ENCODE peak calls at places on chromosomes 16 and 17, in five cellular contexts. F, X, P, E and Q are unnamed samples.

GRCh38 chr17:79537686-79538085 is 73.2 kb downstream of the RBFOX3 start:
- DNase-seq in X (no peak), E (no peak), P (no peak), F (no peak), Q (no peak)

GRCh38 chr17:81021531-81022370 is 13.2 kb upstream of the BAIAP2 start:
- DNase-seq in P (no peak), X (peak), E (no peak), F (no peak), Q (no peak)

GRCh38 chr17:72657467-72658317 is 434.8 kb downstream of the SLC39A11 start:
- DNase-seq in P (no peak), F (no peak), E (no peak), X (no peak), Q (no peak)

GRCh38 chr17:18157354-18157985 is 26.2 kb upstream of the ALKBH5 start:
- DNase-seq in E (no peak), X (no peak), P (no peak), F (no peak), Q (peak)

GRCh38 chr17:1423456-1424135 is 23.6 kb upstream of the YWHAE start:
- DNase-seq in X (no peak), F (no peak), E (no peak), P (no peak), Q (no peak)

GRCh38 chr16:89920723-89921122 is 2.1 kb downstream of the MC1R start:
- DNase-seq in P (no peak), X (peak), E (no peak), F (no peak), Q (no peak)

GRCh38 chr17:81999975-82000802 is 22.5 kb downstream of the CENPX start:
- DNase-seq in X (no peak), F (no peak), P (no peak), E (no peak), Q (no peak)

GRCh38 chr16:17083628-17084027 is 387.1 kb downstream of the XYLT1 start:
- DNase-seq in P (no peak), X (no peak), F (no peak), E (no peak), Q (no peak)

GRCh38 chr16:72124761-72125634 is 31.4 kb downstream of the DHX38 start:
- DNase-seq in F (peak), E (peak), P (peak), X (peak), Q (peak)

GRCh38 chr17:740240-741055 is 8.1 kb downstream of the TLCD3A start:
- DNase-seq in P (no peak), F (no peak), X (peak), E (no peak), Q (peak)

GRCh38 chr16:28494141-28494851 is at the start of gene APOBR:
- DNase-seq in X (peak), P (no peak), F (no peak), E (no peak), Q (peak)

GRCh38 chr16:89687092-89687940 is 827 bp downstream of the CDK10 start:
- DNase-seq in X (peak), P (no peak), F (no peak), E (no peak), Q (peak)

GRCh38 chr17:38672788-38673713 is 1.7 kb downstream of the EPOP start:
- DNase-seq in E (no peak), F (no peak), X (no peak), P (no peak), Q (no peak)

GRCh38 chr16:30052671-30053372 is 12.7 kb upstream of the ALDOA start:
- DNase-seq in F (peak), E (peak), X (peak), P (peak), Q (peak)

GRCh38 chr16:66204761-66205160 is 161.7 kb upstream of the CDH5 start:
- DNase-seq in P (no peak), X (no peak), E (no peak), F (no peak), Q (no peak)

GRCh38 chr17:64767269-64767997 is 105.3 kb upstream of the SMURF2 start:
- DNase-seq in P (no peak), X (no peak), F (no peak), E (no peak), Q (no peak)

GRCh38 chr16:19898924-19899604 is 14.4 kb upstream of the GPRC5B start:
- DNase-seq in E (peak), F (peak), P (peak), X (no peak), Q (peak)

GRCh38 chr16:8204769-8205168 is 385.5 kb downstream of the TMEM114 start:
- DNase-seq in E (no peak), P (no peak), F (no peak), X (no peak), Q (no peak)

GRCh38 chr16:610513-611381 is 20.0 kb upstream of the WFIKKN1 start:
- DNase-seq in F (peak), E (peak), X (peak), P (no peak), Q (no peak)

GRCh38 chr17:19502517-19502916 is 31.1 kb upstream of the SLC47A1 start:
- DNase-seq in X (no peak), F (no peak), E (no peak), P (no peak), Q (no peak)

GRCh38 chr16:31530405-31530804 is 2.7 kb downstream of the AHSP start:
- DNase-seq in E (no peak), F (no peak), X (no peak), P (no peak), Q (no peak)

GRCh38 chr16:23508589-23509440 is 1.5 kb downstream of the GGA2 start:
- DNase-seq in P (no peak), F (no peak), X (no peak), E (peak), Q (no peak)

GRCh38 chr17:45112559-45113423 is 19.5 kb downstream of the PLCD3 start:
- DNase-seq in X (no peak), P (no peak), E (no peak), F (no peak), Q (no peak)

GRCh38 chr17:45113424-45113754 is 18.9 kb downstream of the PLCD3 start:
- DNase-seq in X (no peak), E (no peak), F (no peak), P (no peak), Q (no peak)

GRCh38 chr17:45111838-45112237 is 20.5 kb downstream of the PLCD3 start:
- DNase-seq in P (no peak), E (no peak), X (no peak), F (no peak), Q (no peak)

GRCh38 chr17:45108595-45109521 is 23.5 kb downstream of the PLCD3 start:
- DNase-seq in F (no peak), E (no peak), X (no peak), P (no peak), Q (no peak)

GRCh38 chr17:45110676-45111611 is 21.4 kb downstream of the PLCD3 start:
- DNase-seq in F (no peak), P (no peak), E (peak), X (no peak), Q (no peak)
- TF ChIP-seq CTCF in F (no peak), P (no peak), E (no peak), X (no peak), Q (no peak)

DNA sequence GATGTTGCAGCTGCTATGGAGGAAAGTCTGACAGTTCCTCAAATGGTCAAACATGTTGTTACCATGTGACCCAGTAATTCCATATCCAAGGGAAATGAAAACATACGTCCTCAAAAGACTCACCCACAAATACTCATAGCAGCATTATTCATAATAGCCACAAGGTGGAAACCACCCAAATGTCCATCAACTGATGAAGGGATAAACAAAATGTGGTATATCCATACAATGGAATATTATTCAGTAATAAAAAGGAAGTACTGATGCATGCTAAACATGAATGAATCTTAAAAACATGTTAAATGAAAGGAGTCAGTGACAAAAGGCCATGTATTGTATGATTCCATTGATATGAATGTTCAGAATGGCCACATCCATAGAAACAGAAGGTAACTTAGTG is 140.3 kb downstream of the PITPNC1 start:
- DNase-seq in E (no peak), P (no peak), F (no peak), X (no peak), Q (no peak)
- TF ChIP-seq CTCF in E (no peak), P (no peak), F (no peak), X (no peak), Q (no peak)

DNA sequence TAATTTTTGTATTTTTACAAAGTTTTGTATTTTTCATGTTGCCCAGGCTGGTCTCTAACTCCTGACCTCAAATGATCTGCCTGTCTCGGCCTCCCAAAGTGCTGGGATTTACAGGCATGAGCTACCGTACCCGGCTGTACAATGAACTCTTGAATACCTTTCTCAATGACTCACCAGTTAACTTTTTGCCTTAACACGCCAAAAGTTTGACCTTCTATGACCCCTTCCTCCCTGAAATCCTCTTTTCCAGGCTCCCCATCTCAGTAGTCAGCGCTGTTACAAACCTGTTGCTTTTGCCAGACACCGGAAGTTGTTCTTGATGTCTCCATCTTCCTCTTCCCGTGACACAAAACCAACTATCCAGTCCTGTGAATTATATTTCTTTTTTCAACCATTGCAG is 158.1 kb upstream of the ASIC2 start:
- DNase-seq in F (no peak), E (no peak), P (no peak), X (no peak), Q (no peak)
- TF ChIP-seq CTCF in F (no peak), E (no peak), P (no peak), X (no peak), Q (no peak)

DNA sequence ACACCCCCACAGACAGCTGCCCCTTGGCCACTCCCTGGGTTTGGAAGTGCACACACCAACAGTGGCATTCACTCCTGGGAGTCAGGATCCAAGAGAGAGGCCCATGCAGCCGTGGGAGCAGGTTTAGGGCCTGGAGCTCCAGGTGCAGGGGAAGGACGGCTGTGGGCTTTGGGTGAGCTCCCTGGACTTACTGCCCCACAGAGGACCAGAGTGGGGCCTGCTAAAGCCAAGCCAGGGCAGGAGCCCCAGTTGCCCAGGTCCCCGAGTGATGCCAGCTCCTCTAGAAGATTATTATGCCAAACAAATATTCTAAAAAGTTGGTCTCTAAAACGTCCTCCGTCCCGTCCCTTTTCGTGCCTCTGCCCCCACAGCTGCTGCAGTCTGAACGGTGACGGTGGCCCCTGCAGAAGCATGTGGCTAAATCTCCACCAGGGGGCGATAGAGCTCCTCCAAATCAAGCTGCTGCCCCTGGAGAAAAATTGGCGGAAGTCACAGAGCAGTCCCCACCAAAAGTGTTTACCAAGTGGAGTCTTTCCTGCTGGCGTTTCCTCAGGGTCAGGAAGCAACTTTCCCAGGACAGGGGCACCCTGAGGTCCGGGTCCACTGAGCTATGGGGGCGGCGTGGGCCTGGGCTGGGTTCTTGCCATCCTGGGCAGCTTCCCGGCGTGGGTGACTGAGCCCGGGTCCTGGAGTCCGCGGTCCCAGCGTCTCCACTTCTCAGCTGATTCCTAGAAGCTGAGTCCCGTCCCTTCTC is 4.2 kb downstream of the ARMC7 start:
- DNase-seq in X (peak), P (peak), E (peak), F (peak), Q (peak)
- TF ChIP-seq CTCF in X (peak), P (peak), E (peak), F (peak), Q (peak)

GRCh38 chr17:8803531-8804416 is 4.6 kb upstream of the MFSD6L start:
- DNase-seq in F (no peak), P (no peak), E (peak), X (no peak), Q (no peak)
- TF ChIP-seq CTCF in F (no peak), P (no peak), E (no peak), X (no peak), Q (no peak)

GRCh38 chr16:69286941-69287713 is 24.0 kb upstream of the VPS4A start:
- DNase-seq in E (peak), P (peak), F (peak), X (no peak), Q (peak)
- TF ChIP-seq CTCF in E (peak), P (peak), F (peak), X (peak), Q (peak)

GRCh38 chr17:7844292-7845154 is 10.3 kb upstream of the TMEM88 start:
- DNase-seq in X (peak), E (peak), F (peak), P (no peak), Q (peak)
- TF ChIP-seq CTCF in X (no peak), E (no peak), F (no peak), P (no peak), Q (no peak)

DNA sequence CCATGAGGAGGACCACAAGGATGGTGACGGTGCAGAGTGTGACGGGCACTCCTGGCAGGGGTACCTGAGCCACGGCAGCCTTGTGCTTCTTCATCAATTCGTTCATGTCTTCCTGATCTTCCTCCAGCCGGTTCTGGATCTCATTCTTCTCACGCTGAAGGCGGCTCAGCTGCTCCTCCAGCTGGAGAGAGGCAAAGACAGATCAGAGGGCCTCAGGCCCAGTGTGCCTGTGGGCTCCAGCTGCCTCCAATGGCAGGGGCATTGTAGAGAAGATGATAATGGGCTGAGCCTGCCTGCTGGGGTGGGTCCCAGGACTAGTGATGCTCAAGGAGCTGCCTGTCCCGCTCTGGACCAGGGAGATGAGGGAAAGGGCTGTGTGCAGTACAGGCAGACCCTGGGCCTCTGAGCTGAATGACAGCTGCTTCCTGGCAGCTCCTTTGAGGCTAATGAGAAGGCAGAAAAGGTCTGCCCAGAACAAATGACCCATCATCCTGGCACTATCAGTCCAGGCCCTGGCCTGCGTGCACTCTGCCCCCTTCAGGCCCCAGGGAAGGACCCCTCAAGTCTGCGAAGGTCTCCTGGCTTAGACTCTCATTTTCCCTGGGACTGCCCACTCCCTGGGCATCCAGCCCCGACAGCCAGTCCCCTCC is 47.9 kb downstream of the PIPOX start:
- DNase-seq in E (no peak), X (no peak), F (peak), P (no peak), Q (no peak)
- TF ChIP-seq CTCF in E (no peak), X (no peak), F (no peak), P (no peak), Q (no peak)

DNA sequence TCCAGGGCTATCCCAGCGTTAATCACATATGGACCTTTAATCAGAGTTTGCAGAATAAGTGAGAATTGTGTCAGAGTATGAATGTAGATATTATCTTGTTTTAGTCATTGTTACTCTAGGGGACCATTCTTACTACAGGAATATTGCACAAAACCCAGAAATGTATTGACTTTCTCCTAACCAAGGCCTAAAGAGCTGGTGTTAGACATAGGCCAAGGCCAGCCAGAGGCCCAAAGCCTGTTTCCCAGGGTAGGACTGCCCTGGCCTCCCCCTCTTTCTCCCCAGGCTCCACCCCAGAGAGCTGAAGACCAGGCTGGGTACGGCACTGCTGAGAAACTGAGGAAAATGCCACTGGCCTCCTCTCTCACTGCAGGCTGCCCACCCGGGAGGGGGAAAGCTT is 41.9 kb upstream of the MEOX1 start:
- DNase-seq in X (no peak), E (no peak), F (no peak), P (no peak), Q (no peak)
- TF ChIP-seq CTCF in X (no peak), E (no peak), F (no peak), P (no peak), Q (no peak)

DNA sequence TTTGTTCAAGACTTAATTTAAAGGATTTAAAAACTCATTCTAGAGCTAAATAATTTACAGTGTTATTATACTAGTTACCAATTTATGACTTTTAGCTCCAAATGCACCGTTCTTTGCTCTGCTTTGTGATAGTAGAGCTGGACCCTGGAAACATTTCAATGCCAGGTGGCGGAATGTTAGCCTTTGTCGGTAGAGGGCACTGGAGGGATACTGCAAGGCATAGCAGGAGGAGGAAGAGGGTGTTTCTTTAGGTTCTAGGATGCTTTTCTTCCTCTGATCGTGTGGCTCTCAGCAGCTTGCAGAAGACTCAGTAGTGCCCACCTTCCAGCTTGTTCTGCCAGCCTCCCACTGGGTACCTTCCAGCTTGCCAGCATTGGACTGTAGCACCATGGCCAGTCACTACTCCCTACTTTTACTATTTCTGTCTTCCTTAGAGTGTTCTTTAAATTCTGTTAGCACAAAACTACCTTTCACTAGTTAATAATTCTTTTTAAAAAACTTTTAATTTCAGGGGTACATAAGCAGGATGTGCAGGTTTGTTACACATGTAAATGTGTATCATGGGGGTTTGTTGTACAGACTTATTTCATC is 325.3 kb downstream of the UTP18 start:
- DNase-seq in X (no peak), F (peak), P (no peak), E (peak), Q (no peak)
- TF ChIP-seq CTCF in X (no peak), F (peak), P (no peak), E (no peak), Q (no peak)